ENCODE peak calls at places on chromosome 5, in seven cellular contexts. X is cardiac muscle cell, J is GM10248, Q is WTC11, S is foreskin fibroblast, F is HFFc6, P is BE2C. K is an unnamed sample.

GRCh38 chr5:81856948-81857928 is 106.3 kb upstream of the SSBP2 start:
- DNase-seq in S (no peak), X (peak), P (peak), Q (peak), F (no peak), J (no peak), K (no peak)

GRCh38 chr5:96031811-96032261 is 70.2 kb upstream of the ELL2 start:
- DNase-seq in J (no peak), F (peak), S (peak), X (no peak), P (no peak), Q (no peak), K (no peak)

GRCh38 chr5:95773325-95774059 is 42.4 kb downstream of the RHOBTB3 start:
- DNase-seq in P (no peak), Q (no peak), X (no peak), F (peak), J (no peak), S (peak), K (no peak)

GRCh38 chr5:179311091-179311470 is 34.2 kb downstream of the ADAMTS2 start:
- DNase-seq in S (no peak), X (no peak), J (no peak), P (peak), Q (peak), F (no peak), K (no peak)

GRCh38 chr5:173240091-173241050 is 5.4 kb upstream of the NKX2-5 start:
- DNase-seq in S (no peak), P (no peak), X (peak), F (no peak), J (no peak), Q (no peak), K (no peak)

GRCh38 chr5:57280811-57281301 is 107.0 kb downstream of the GPBP1 start:
- DNase-seq in F (no peak), S (no peak), J (no peak), P (no peak), Q (no peak), X (no peak), K (no peak)

GRCh38 chr5:158117467-158118165 is 258.7 kb upstream of the CLINT1 start:
- DNase-seq in Q (no peak), S (peak), J (no peak), P (no peak), F (no peak), X (no peak), K (no peak)

GRCh38 chr5:81787843-81788242 is 36.9 kb upstream of the SSBP2 start:
- DNase-seq in P (no peak), J (no peak), F (peak), S (peak), X (peak), Q (no peak), K (no peak)

GRCh38 chr5:157511656-157512644 is 51.9 kb downstream of the NIPAL4 start:
- DNase-seq in F (peak), J (no peak), Q (peak), S (peak), X (no peak), P (peak), K (no peak)

GRCh38 chr5:105131045-105131444 is 1568.5 kb upstream of the NUDT12 start:
- DNase-seq in Q (no peak), P (no peak), F (no peak), X (no peak), S (no peak), J (no peak), K (no peak)

GRCh38 chr5:97434021-97434420 is 251.0 kb upstream of the RIOK2 start:
- DNase-seq in Q (no peak), S (no peak), P (no peak), X (no peak), J (no peak), F (no peak), K (no peak)

GRCh38 chr5:27466959-27467358 is 428.6 kb upstream of the CDH9 start:
- DNase-seq in F (no peak), P (no peak), X (no peak), S (no peak), Q (no peak), J (no peak), K (no peak)

GRCh38 chr5:142506756-142507155 is 179.1 kb downstream of the FGF1 start:
- DNase-seq in Q (no peak), P (no peak), J (no peak), F (no peak), S (no peak), X (no peak), K (no peak)

GRCh38 chr5:80245986-80246781 is 9.7 kb downstream of the SERINC5 start:
- DNase-seq in P (no peak), J (no peak), X (no peak), Q (no peak), S (no peak), F (peak), K (no peak)

GRCh38 chr5:17907094-17907493 is 272.8 kb downstream of the TAF11L14 start:
- DNase-seq in S (no peak), J (no peak), P (no peak), F (no peak), Q (no peak), X (no peak), K (no peak)

GRCh38 chr5:32455311-32455710 is 10.8 kb upstream of the ZFR start:
- DNase-seq in P (no peak), Q (no peak), F (no peak), S (no peak), X (no peak), J (no peak), K (no peak)

GRCh38 chr5:32461441-32462120 is 17.0 kb upstream of the ZFR start:
- DNase-seq in Q (no peak), J (no peak), X (no peak), S (no peak), F (peak), P (no peak), K (no peak)

GRCh38 chr5:32462618-32463017 is 18.1 kb upstream of the ZFR start:
- DNase-seq in Q (no peak), S (peak), X (no peak), P (no peak), J (no peak), F (peak), K (no peak)

GRCh38 chr5:32460702-32461101 is 16.2 kb upstream of the ZFR start:
- DNase-seq in S (no peak), P (no peak), X (no peak), J (no peak), Q (no peak), F (no peak), K (no peak)

GRCh38 chr5:32458799-32459400 is 14.4 kb upstream of the ZFR start:
- DNase-seq in Q (no peak), S (no peak), J (no peak), X (no peak), P (no peak), F (no peak), K (no peak)
- TF ChIP-seq CTCF in Q (no peak), S (no peak), J (no peak), X (no peak), P (no peak), F (no peak), K (no peak)

GRCh38 chr5:150026682-150027172 is 26.2 kb downstream of the HMGXB3 start:
- DNase-seq in J (no peak), X (no peak), Q (no peak), S (no peak), F (no peak), P (no peak), K (no peak)

GRCh38 chr5:150022163-150022540 is 21.6 kb downstream of the HMGXB3 start:
- DNase-seq in J (no peak), S (peak), X (no peak), P (no peak), F (peak), Q (no peak), K (no peak)

GRCh38 chr5:150022681-150023080 is 22.1 kb downstream of the HMGXB3 start:
- DNase-seq in S (no peak), J (no peak), Q (no peak), X (peak), F (no peak), P (no peak), K (no peak)

GRCh38 chr5:150023136-150023535 is 22.6 kb downstream of the HMGXB3 start:
- DNase-seq in F (no peak), P (no peak), S (no peak), X (no peak), Q (no peak), J (no peak), K (no peak)

DNA sequence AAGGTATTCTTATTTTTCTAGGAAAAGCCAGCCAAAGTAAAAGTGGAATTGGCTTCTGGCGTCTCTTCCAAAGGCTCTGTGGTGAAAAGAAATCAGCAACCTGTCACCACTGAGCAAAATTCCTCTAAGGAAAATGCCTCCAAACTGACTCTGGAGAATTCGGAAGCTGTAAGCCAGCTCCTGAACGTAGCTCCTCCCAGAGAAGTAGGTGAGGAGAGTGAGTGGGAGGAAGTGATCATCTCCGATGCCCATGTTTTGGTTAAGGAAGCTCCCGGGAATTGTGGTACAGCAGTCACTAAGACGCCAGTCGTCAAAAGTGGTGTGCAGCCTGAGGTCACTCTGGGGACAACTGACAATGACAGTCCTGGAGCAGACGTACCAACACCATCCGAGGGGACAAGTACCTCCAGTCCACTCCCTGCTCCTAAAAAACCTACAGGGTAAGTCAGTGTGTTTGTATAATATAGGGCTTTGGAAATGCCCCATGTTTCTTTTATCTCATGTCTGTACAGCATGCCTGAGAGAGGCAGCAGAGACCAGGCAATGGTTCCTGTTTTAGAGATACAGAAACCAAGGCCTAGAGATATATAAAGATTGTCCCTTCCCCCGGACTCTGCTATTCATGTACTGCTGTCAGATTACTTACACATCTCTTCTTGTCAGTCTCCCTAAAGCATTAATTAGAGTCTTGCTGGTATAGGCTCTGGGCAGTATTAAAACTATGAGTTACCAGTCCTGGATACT is 23.9 kb downstream of the HMGXB3 start:
- DNase-seq in X (peak), S (no peak), J (no peak), F (no peak), P (no peak), Q (no peak), K (no peak)
- TF ChIP-seq CTCF in X (no peak), S (no peak), J (no peak), F (no peak), P (peak), Q (no peak), K (no peak)

GRCh38 chr5:168875839-168876238 is 296.7 kb upstream of the PANK3 start:
- DNase-seq in J (no peak), S (no peak), X (peak), F (no peak), P (no peak), Q (no peak), K (no peak)

GRCh38 chr5:168877132-168877895 is 298.1 kb upstream of the PANK3 start:
- DNase-seq in S (no peak), P (no peak), F (no peak), J (no peak), Q (no peak), X (no peak), K (no peak)

GRCh38 chr5:168872246-168872645 is 293.1 kb upstream of the PANK3 start:
- DNase-seq in J (no peak), Q (no peak), F (no peak), P (no peak), X (no peak), S (no peak), K (no peak)

GRCh38 chr5:168876419-168876818 is 297.3 kb upstream of the PANK3 start:
- DNase-seq in S (no peak), X (no peak), F (no peak), J (no peak), P (no peak), Q (no peak), K (no peak)

GRCh38 chr5:168874713-168875380 is 295.7 kb upstream of the PANK3 start:
- DNase-seq in X (no peak), J (no peak), S (no peak), Q (no peak), P (no peak), F (no peak), K (no peak)
- TF ChIP-seq CTCF in X (peak), J (no peak), S (no peak), Q (no peak), P (peak), F (peak), K (peak)

GRCh38 chr5:9498541-9499497 is 47.1 kb downstream of the SEMA5A start:
- DNase-seq in F (peak), P (peak), X (peak), Q (peak), J (no peak), S (no peak), K (no peak)
- TF ChIP-seq CTCF in F (peak), P (peak), X (peak), Q (no peak), J (peak), S (peak), K (peak)

DNA sequence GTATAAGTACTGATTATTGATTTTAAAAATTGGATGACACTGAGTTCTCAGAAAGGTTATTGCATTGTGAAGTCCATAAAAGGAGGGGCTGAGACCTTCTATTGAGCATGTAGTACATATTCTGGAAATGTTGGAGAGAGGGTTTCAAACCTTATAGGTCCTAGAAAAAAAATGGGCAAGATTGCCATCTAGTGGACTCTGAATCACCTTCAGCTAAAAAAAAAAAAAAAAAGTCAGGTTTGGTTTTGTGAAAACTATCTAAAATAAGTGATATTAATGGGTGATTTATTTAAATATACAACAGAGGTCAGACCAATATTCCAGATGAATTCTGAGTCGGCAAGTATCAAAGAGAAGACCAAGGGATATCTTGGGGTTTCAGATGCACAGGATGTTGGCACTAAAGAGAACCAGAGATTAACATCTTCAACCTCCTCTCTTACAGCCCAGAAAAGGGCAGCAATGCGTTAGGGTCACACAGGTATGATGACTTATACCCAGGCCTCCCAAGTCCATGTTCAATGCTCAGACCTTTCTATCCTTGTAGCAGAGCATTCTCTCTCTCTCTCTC is 109.8 kb upstream of the NMUR2 start:
- DNase-seq in P (no peak), S (peak), J (peak), Q (no peak), X (peak), F (no peak), K (no peak)
- TF ChIP-seq CTCF in P (peak), S (peak), J (peak), Q (no peak), X (peak), F (peak), K (peak)

GRCh38 chr5:154158379-154158738 is 32.2 kb upstream of the GALNT10 start:
- DNase-seq in S (no peak), J (no peak), F (no peak), X (no peak), Q (no peak), P (no peak), K (no peak)

GRCh38 chr5:154162475-154163217 is 27.9 kb upstream of the GALNT10 start:
- DNase-seq in P (peak), Q (no peak), S (no peak), J (no peak), X (no peak), F (no peak), K (no peak)

GRCh38 chr5:154159343-154159742 is 31.2 kb upstream of the GALNT10 start:
- DNase-seq in F (peak), P (no peak), J (no peak), S (peak), Q (no peak), X (no peak), K (no peak)

GRCh38 chr5:154163327-154163997 is 27.1 kb upstream of the GALNT10 start:
- DNase-seq in X (no peak), F (no peak), J (no peak), S (no peak), Q (no peak), P (no peak), K (no peak)

GRCh38 chr5:154157483-154158378 is 32.8 kb upstream of the GALNT10 start:
- DNase-seq in P (no peak), X (no peak), F (no peak), J (no peak), S (no peak), Q (peak), K (no peak)
- TF ChIP-seq CTCF in P (peak), X (peak), F (peak), J (peak), S (peak), Q (peak), K (peak)

GRCh38 chr5:150154618-150155134 is 969 bp downstream of the PDGFRB start:
- DNase-seq in F (no peak), Q (no peak), S (no peak), J (no peak), P (no peak), X (no peak), K (no peak)

GRCh38 chr5:150155258-150156032 is at the start of gene PDGFRB:
- DNase-seq in Q (peak), S (peak), X (peak), F (peak), P (peak), J (peak), K (peak)

GRCh38 chr5:150153483-150153882 is 2.2 kb downstream of the PDGFRB start:
- DNase-seq in F (no peak), J (no peak), X (no peak), Q (no peak), P (no peak), S (no peak), K (no peak)

GRCh38 chr5:150152636-150153462 is 2.8 kb downstream of the PDGFRB start:
- DNase-seq in S (no peak), F (peak), J (no peak), Q (no peak), P (peak), X (no peak), K (no peak)

GRCh38 chr5:150153957-150154617 is 1.6 kb downstream of the PDGFRB start:
- DNase-seq in Q (no peak), J (no peak), P (peak), X (no peak), S (peak), F (peak), K (no peak)
- TF ChIP-seq CTCF in Q (no peak), J (no peak), P (no peak), X (no peak), S (no peak), F (no peak), K (no peak)

GRCh38 chr5:135319928-135320606 is 79.0 kb downstream of the MACROH2A1 start:
- DNase-seq in J (no peak), X (no peak), F (no peak), S (no peak), P (no peak), Q (peak), K (peak)
- TF ChIP-seq CTCF in J (no peak), X (peak), F (peak), S (no peak), P (no peak), Q (no peak), K (no peak)

DNA sequence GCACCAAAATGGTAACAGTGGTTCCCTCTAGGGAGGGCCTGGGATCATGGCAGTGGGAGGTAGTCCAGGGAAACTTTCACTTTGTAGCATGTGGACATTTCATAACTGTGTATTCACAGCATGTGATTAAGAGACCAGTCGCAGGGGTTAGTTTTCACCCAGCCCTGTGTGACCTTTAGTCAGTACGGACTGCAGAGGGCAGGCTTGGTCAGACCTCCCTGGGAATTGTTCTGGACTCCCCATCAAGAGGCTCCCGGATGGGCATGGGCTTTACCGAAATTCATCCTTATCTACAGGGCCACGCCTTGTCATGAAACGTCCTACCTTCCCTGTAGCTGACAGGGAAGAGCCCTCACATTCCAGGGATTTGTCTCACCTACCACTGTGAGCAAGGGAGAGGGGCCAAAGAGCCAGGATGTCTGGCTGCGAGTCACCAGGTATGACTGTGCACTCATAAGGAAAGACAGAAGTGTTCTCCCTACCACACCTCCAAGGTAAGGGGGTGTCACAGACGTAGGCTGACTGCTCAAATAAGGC is 19.9 kb downstream of the GPX3 start:
- DNase-seq in Q (no peak), J (no peak), P (no peak), F (peak), X (no peak), S (peak), K (no peak)
- TF ChIP-seq CTCF in Q (no peak), J (no peak), P (no peak), F (peak), X (peak), S (no peak), K (no peak)

DNA sequence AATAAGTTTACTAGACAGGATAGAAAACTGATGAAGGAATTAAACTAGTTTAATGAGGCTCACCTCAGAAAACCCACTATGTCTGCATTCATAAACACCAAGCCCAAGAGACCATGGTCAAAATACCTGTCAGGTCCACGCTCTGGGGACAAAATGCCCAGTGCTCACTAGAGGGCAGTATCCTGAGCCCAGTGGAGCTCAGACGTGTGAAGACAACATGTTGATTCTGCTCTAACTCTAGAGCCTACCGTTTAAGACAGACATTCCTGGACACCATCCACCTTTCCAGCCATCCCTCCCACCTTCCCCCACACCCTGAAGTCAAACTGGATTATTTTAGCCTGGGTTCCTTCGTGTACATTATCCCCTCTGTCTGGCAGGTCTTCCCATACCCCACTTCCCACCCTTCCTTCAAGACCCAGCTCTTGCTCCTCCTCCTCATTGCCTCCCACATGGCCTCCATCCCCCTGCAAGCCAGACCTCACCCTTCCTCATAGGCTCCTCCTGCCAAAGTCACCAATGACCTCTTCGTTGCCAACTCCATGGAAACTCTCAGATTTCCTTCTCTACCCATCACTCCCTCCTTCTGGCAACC is 142.3 kb upstream of the FSTL4 start:
- DNase-seq in Q (peak), F (no peak), X (peak), J (peak), P (peak), S (peak), K (peak)
- TF ChIP-seq CTCF in Q (no peak), F (peak), X (peak), J (peak), P (peak), S (peak), K (peak)